ENCODE peak calls at places on chromosomes 4 and X, in ten cellular contexts. B, A, X, C, Y, O, H, P, T and D are unnamed samples.

GRCh38 chr4:140743194-140743931 is 12.8 kb downstream of the TBC1D9 start:
- DNase-seq in P (peak; percentile 85), O (no peak), Y (no peak), C (no peak), X (no peak), H (no peak), B (no peak), A (no peak), T (no peak), D (no peak)

GRCh38 chr4:185787926-185788679 is 23.9 kb downstream of the SORBS2 start:
- DNase-seq in T (no peak), H (no peak), Y (no peak), A (no peak), O (no peak), B (no peak), X (no peak), P (no peak), C (no peak), D (no peak)

GRCh38 chr4:14529653-14530052 is 472.6 kb upstream of the CPEB2 start:
- DNase-seq in A (no peak), P (peak; percentile 4), O (no peak), C (no peak), Y (no peak), B (no peak), H (no peak), X (no peak), T (no peak), D (no peak)

GRCh38 chrX:318739-319578 is at the start of gene GTPBP6:
- DNase-seq in O (peak; percentile 100), A (peak; percentile 100), B (peak; percentile 100), Y (no peak), P (no peak), T (peak; percentile 99), C (peak; percentile 98), X (peak; percentile 100), H (peak; percentile 96), D (peak; percentile 98)

GRCh38 chrX:15493118-15494082 is at the start of gene PIR:
- DNase-seq in A (peak; percentile 89), C (peak; percentile 26), Y (no peak), X (peak; percentile 86), T (peak; percentile 84), P (peak; percentile 95), B (peak; percentile 54), O (peak; percentile 72), H (peak; percentile 9), D (peak; percentile 45)

GRCh38 chr4:162164881-162165528 is 1.2 kb upstream of the FSTL5 start:
- DNase-seq in T (no peak), Y (no peak), A (no peak), H (no peak), C (no peak), B (no peak), P (peak; percentile 26), O (no peak), X (no peak), D (no peak)

GRCh38 chr4:15914291-15914690 is 24.2 kb downstream of the FGFBP1 start:
- DNase-seq in B (no peak), O (no peak), H (no peak), X (no peak), T (no peak), C (no peak), P (no peak), Y (no peak), A (no peak), D (no peak)

GRCh38 chrX:12570859-12571501 is 220.2 kb upstream of the PRPS2 start:
- DNase-seq in C (no peak), A (no peak), P (no peak), T (no peak), H (no peak), X (no peak), O (no peak), B (no peak), Y (no peak), D (no peak)

GRCh38 chr4:143404555-143404954 is 67.9 kb downstream of the GAB1 start:
- DNase-seq in O (no peak), X (no peak), A (no peak), H (no peak), C (no peak), P (no peak), Y (no peak), T (no peak), B (no peak), D (no peak)

GRCh38 chr4:83362492-83363329 is 28.1 kb upstream of the HPSE start:
- DNase-seq in H (no peak), C (no peak), O (no peak), P (peak; percentile 69), A (no peak), T (no peak), Y (no peak), B (no peak), X (no peak), D (no peak)

GRCh38 chr4:190020790-190021717 is 6.0 kb downstream of the FRG2 start:
- DNase-seq in B (no peak), O (no peak), T (no peak), A (no peak), C (no peak), P (no peak), H (no peak), Y (no peak), X (no peak), D (no peak)

GRCh38 chr4:117137143-117137542 is 51.8 kb upstream of the TRAM1L1 start:
- DNase-seq in C (no peak), Y (no peak), P (no peak), A (no peak), X (no peak), B (no peak), T (no peak), H (no peak), O (no peak), D (no peak)

GRCh38 chr4:99383381-99383780 is 30.8 kb upstream of the ADH1C start:
- DNase-seq in B (no peak), P (no peak), T (no peak), H (no peak), X (no peak), C (no peak), Y (no peak), O (no peak), A (no peak), D (no peak)